ENCODE peak calls at places on chromosomes 16 and 17, in five cellular contexts. I is stimulated activated CD4-positive, alpha-beta T cell treated with anti-CD3 and anti-CD28 coated beads, Interleukin-1b, Interleukin-23, amount 100 ng/mL, for 1 hour; L is activated T-cell treated with anti-CD3 and anti-CD28 coated beads for 1 hour; V is left cardiac atrium; X is EL. E is an unnamed sample.

GRCh38 chr16:87821346-87822001 is 47.8 kb downstream of the SLC7A5 start:
- DNase-seq in I (no peak), L (no peak), V (no peak), X (no peak), E (no peak)

GRCh38 chr16:1770328-1771071 is 843 bp downstream of the NME3 start:
- DNase-seq in I (no peak), L (peak), V (peak), X (peak), E (peak)

GRCh38 chr16:11079657-11080187 is 135.4 kb downstream of the CLEC16A start:
- DNase-seq in I (no peak), L (no peak), V (no peak), X (peak), E (peak)

GRCh38 chr16:82358601-82359221 is 188.7 kb upstream of the MPHOSPH6 start:
- DNase-seq in I (no peak), L (no peak), V (no peak), X (no peak), E (no peak)

GRCh38 chr17:82302991-82303943 is 14.1 kb downstream of the CD7 start:
- DNase-seq in I (no peak), L (no peak), V (no peak), X (no peak), E (no peak)

GRCh38 chr17:17824780-17825614 is 11.8 kb downstream of the SREBF1 start:
- DNase-seq in I (no peak), L (no peak), V (peak), X (no peak), E (peak)

GRCh38 chr17:35491417-35491816 is 42.9 kb upstream of the SLFN13 start:
- DNase-seq in I (no peak), L (no peak), V (no peak), X (no peak), E (no peak)

GRCh38 chr17:40311575-40311974 is 2.6 kb downstream of the RARA start:
- DNase-seq in I (no peak), L (no peak), V (peak), X (peak), E (no peak)